ENCODE peak calls at places on chromosomes 16 and 17, in four cellular contexts. Y is AG10803; A is fibroblast of lung; R is CD4-positive, CD25-positive, alpha-beta regulatory T cell. N is an unnamed sample.

GRCh38 chr16:57873218-57873617 is 70.9 kb upstream of the KIFC3 start:
- DNase-seq in A (no peak), R (no peak), Y (no peak), N (no peak)

GRCh38 chr16:51766739-51767138 is 615.7 kb upstream of the SALL1 start:
- DNase-seq in A (peak), Y (no peak), R (no peak), N (peak)

GRCh38 chr17:8119575-8120519 is 1.5 kb upstream of the ALOXE3 start:
- DNase-seq in A (peak), R (peak), Y (peak), N (peak)

GRCh38 chr16:50819706-50820105 is 77.8 kb downstream of the CYLD start:
- DNase-seq in R (no peak), A (no peak), Y (no peak), N (no peak)

GRCh38 chr17:9612016-9612415 is 33.3 kb upstream of the USP43 start:
- DNase-seq in A (no peak), R (no peak), Y (no peak), N (no peak)

GRCh38 chr16:89601906-89602272 is 11.6 kb upstream of the DPEP1 start:
- DNase-seq in A (peak), R (no peak), Y (no peak), N (no peak)

GRCh38 chr16:22355487-22355908 is 18.9 kb downstream of the CDR2 start:
- DNase-seq in Y (no peak), R (peak), A (no peak), N (peak)

GRCh38 chr17:81917565-81918332 is at the start of gene SIRT7:
- DNase-seq in R (peak), Y (peak), A (peak), N (peak)

GRCh38 chr17:64002658-64003525 is 4.7 kb downstream of the PRR29 start:
- DNase-seq in A (no peak), Y (no peak), R (no peak), N (no peak)

GRCh38 chr16:68074850-68075249 is 10.3 kb upstream of the NFATC3 start:
- DNase-seq in A (no peak), R (peak), Y (no peak), N (no peak)

GRCh38 chr17:57455063-57455914 is 199.0 kb downstream of the MSI2 start:
- DNase-seq in R (peak), A (peak), Y (peak), N (peak)

GRCh38 chr17:45022288-45022648 is 29.2 kb downstream of the DCAKD start:
- DNase-seq in R (no peak), A (no peak), Y (no peak), N (no peak)

GRCh38 chr17:2158011-2158410 is 103.1 kb downstream of the HIC1 start:
- DNase-seq in Y (peak), A (peak), R (no peak), N (peak)

GRCh38 chr17:73432624-73433190 is 120.9 kb upstream of the CDC42EP4 start:
- DNase-seq in Y (no peak), R (no peak), A (no peak), N (no peak)

GRCh38 chr17:37848690-37849616 is 75.3 kb upstream of the TBC1D3K start:
- DNase-seq in R (peak), Y (peak), A (peak), N (peak)

GRCh38 chr17:29929006-29929543 is 953 bp downstream of the SSH2 start:
- DNase-seq in Y (no peak), R (peak), A (peak), N (peak)

GRCh38 chr17:66126231-66126630 is 65.7 kb downstream of the CEP112 start:
- DNase-seq in R (no peak), Y (peak), A (no peak), N (no peak)

GRCh38 chr16:14186007-14186953 is 115.2 kb downstream of the MRTFB start:
- DNase-seq in Y (peak), A (peak), R (peak), N (peak)

GRCh38 chr17:51536627-51537026 is 276.3 kb downstream of the UTP18 start:
- DNase-seq in A (no peak), R (no peak), Y (no peak), N (no peak)

GRCh38 chr17:34382586-34383224 is 19.7 kb upstream of the CCL1 start:
- DNase-seq in A (no peak), R (peak), Y (no peak), N (no peak)

GRCh38 chr16:30615358-30616076 is 5.3 kb upstream of the ZNF689 start:
- DNase-seq in Y (peak), R (peak), A (no peak), N (peak)

GRCh38 chr16:82451449-82451848 is 175.3 kb upstream of the CDH13 start:
- DNase-seq in Y (no peak), R (no peak), A (no peak), N (no peak)

GRCh38 chr17:66542183-66542966 is 240.0 kb downstream of the PRKCA start:
- DNase-seq in R (peak), Y (peak), A (peak), N (peak)

GRCh38 chr16:46737621-46738214 is 10.4 kb downstream of the MYLK3 start:
- DNase-seq in Y (no peak), R (no peak), A (no peak), N (no peak)

GRCh38 chr16:9134739-9135138 is 43.3 kb downstream of the HAPSTR1 start:
- DNase-seq in A (peak), R (peak), Y (peak), N (peak)

GRCh38 chr17:38742431-38743308 is 5.5 kb downstream of the PCGF2 start:
- DNase-seq in A (peak), Y (peak), R (no peak), N (peak)

GRCh38 chr17:74520790-74521480 is 10.3 kb downstream of the CD300LB start:
- DNase-seq in Y (no peak), R (no peak), A (peak), N (no peak)

GRCh38 chr16:48831081-48831722 is 221.2 kb upstream of the N4BP1 start:
- DNase-seq in A (no peak), R (no peak), Y (no peak), N (no peak)

GRCh38 chr17:1590031-1590746 is 27.6 kb upstream of the PITPNA start:
- DNase-seq in A (peak), Y (peak), R (no peak), N (peak)

GRCh38 chr17:74449773-74450172 is 16.7 kb upstream of the CD300A start:
- DNase-seq in Y (no peak), A (no peak), R (no peak), N (no peak)

GRCh38 chr16:76345093-76345735 is 68.0 kb downstream of the CNTNAP4 start:
- DNase-seq in Y (no peak), A (peak), R (no peak), N (no peak)

GRCh38 chr17:73786286-73786743 is 142.1 kb upstream of the SDK2 start:
- DNase-seq in Y (no peak), A (no peak), R (no peak), N (no peak)

GRCh38 chr17:37828313-37829124 is 83.7 kb upstream of the HNF1B start:
- DNase-seq in R (peak), A (peak), Y (peak), N (peak)

DNA sequence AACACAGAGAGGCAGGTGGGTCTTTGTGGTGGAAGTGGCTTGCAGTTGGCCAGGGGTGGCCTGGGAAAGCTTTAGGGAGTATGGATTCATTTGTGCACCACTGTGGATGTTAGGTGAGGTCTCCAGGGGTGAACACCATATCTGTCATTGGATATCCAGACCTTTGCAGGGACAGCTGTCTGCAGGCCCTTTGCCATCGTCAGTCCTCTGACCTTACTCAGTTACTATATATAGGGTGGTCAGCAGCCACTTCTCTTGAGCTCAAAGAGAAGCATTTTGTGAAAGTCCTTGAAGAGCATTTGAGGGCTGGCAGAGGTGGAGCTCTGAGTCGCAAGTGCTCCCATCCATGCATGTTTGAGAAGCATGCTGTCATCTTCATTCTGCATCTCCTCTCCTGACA is 40.4 kb downstream of the TMEM11 start:
- DNase-seq in Y (no peak), R (no peak), A (no peak), N (no peak)
- H3K4me3 ChIP-seq in Y (no peak), R (no peak), A (no peak), N (no peak)

DNA sequence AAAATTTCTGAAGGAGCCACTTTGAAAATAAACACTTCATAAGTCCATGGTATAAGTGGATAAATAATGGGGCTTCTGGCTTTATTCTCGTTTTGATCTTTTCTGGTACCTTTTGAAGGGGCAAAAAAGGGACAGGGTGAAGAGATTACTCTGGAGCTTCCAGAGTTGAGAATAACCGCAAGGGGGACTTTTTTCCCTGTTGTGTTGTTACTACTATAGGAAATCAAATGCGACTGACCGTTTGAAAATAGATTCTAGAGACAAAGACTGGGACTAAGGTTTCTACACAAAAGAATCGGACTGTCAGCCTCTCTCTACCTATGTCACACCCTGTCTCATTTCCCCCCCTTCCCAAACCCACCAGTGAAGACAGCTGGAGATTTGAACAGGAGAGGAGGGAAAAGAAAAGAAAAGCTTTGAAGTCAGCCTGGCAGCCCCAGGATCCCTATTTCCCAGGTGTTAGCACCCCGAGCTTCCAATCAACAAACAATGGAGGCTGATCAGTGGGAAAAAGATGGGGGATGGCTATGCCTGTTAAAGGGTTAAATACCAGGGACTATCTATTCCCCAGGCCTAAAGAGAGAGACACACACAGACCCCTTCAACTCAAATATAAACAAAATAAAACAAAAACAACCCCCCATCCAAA is 8.3 kb downstream of the HOXB4 start:
- DNase-seq in Y (no peak), A (peak), R (no peak), N (no peak)
- H3K4me3 ChIP-seq in Y (peak), A (peak), R (no peak), N (no peak)

GRCh38 chr17:42517516-42517915 is 18.5 kb upstream of the NAGLU start:
- DNase-seq in R (peak), Y (peak), A (peak), N (peak)
- H3K4me3 ChIP-seq in R (no peak), Y (no peak), A (no peak), N (no peak)

DNA sequence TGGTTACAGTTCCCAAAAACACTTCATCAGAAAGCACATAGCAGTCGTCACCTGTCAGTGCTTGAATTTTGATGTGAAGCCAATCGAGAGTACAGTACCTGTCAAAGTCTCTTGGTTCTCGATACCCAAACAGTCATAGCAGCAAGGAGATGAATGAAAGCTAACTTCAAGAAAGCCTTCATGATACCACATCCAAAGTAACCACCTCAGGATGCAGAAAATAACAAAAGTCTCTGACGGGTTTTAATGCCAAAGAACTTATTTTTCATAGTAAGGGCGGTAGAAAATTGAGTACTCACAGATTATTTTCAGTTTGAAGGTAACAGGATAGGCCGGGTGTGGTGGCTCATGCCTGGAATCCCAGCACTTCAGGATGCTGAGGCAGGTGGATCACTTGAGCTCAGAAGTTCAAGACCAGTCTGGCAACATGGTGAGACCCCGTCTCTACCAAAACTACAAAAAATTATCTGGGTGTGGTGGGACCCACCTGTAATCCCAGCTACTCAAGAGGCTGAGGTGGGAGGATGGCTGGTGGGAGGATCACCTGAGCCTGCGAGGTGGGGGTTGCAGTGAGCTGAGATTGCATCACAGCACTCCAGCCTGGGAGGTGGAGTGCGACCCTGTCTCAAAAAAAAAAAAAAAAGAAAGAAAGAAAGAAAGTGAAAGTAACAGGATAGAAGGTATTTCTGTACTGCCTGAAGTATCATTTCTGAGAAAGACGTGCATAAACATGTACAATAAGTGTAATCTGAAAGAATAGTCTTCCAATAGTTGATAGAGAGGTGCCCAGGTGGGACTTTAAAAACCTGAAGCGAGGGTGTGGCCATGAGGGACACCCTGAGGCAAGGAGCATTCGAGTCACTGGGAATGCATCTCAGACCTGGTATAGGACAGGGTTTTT is 15.4 kb downstream of the MFSD11 start:
- DNase-seq in A (no peak), Y (no peak), R (peak), N (no peak)
- H3K4me3 ChIP-seq in A (no peak), Y (no peak), R (peak), N (no peak)

GRCh38 chr16:704047-704446 is 1.6 kb downstream of the FBXL16 start:
- DNase-seq in A (no peak), R (no peak), Y (no peak), N (no peak)

GRCh38 chr16:702341-702740 is 3.3 kb downstream of the FBXL16 start:
- DNase-seq in A (no peak), R (no peak), Y (no peak), N (no peak)

GRCh38 chr16:703406-703805 is 2.2 kb downstream of the FBXL16 start:
- DNase-seq in Y (no peak), R (no peak), A (no peak), N (no peak)

GRCh38 chr16:698911-699671 is 6.5 kb downstream of the FBXL16 start:
- DNase-seq in A (no peak), R (peak), Y (no peak), N (no peak)

GRCh38 chr16:700684-701584 is 4.7 kb downstream of the FBXL16 start:
- DNase-seq in R (no peak), A (no peak), Y (no peak), N (no peak)
- H3K4me3 ChIP-seq in R (no peak), A (no peak), Y (no peak), N (no peak)

N was measured in fibroblast of villous mesenchyme.